ENCODE peak calls at places on chromosome 10, in nine cellular contexts. One of them, this sample, is unnamed.
A peak's percentile ranks its signal among the peaks of the same experiment; 100 is the strongest.

GRCh38 chr10:133004991-133005390 is 62.6 kb upstream of the CFAP46 start:
- DNase-seq in heart left ventricle: no peak
- DNase-seq in tibial nerve: no peak
- DNase-seq in IMR-90: no peak
- DNase-seq in HCT116: no peak
- DNase-seq in transverse colon: no peak
- DNase-seq in uterus: no peak
- DNase-seq in esophagus muscularis mucosa: no peak
- DNase-seq in ovary: no peak
- DNase-seq in this sample: no peak

GRCh38 chr10:8183241-8183704 is 128.8 kb downstream of the GATA3 start:
- DNase-seq in heart left ventricle: no peak
- DNase-seq in tibial nerve: no peak
- DNase-seq in IMR-90: no peak
- DNase-seq in HCT116: no peak
- DNase-seq in transverse colon: no peak
- DNase-seq in uterus: no peak
- DNase-seq in esophagus muscularis mucosa: no peak
- DNase-seq in ovary: no peak
- DNase-seq in this sample: no peak

GRCh38 chr10:72335394-72336258 is 19.1 kb downstream of the DNAJB12 start:
- DNase-seq in heart left ventricle: peak; percentile 83
- DNase-seq in tibial nerve: peak; percentile 76
- DNase-seq in IMR-90: no peak
- DNase-seq in HCT116: no peak
- DNase-seq in transverse colon: peak; percentile 70
- DNase-seq in uterus: peak; percentile 67
- DNase-seq in esophagus muscularis mucosa: no peak
- DNase-seq in ovary: peak; percentile 80
- DNase-seq in this sample: no peak

GRCh38 chr10:89792187-89792586 is 90.8 kb downstream of the KIF20B start:
- DNase-seq in heart left ventricle: no peak
- DNase-seq in tibial nerve: no peak
- DNase-seq in IMR-90: peak; percentile 4
- DNase-seq in HCT116: no peak
- DNase-seq in transverse colon: no peak
- DNase-seq in uterus: no peak
- DNase-seq in esophagus muscularis mucosa: no peak
- DNase-seq in ovary: no peak
- DNase-seq in this sample: no peak

GRCh38 chr10:81018898-81019890 is 481.5 kb downstream of the SH2D4B start:
- DNase-seq in heart left ventricle: no peak
- DNase-seq in tibial nerve: no peak
- DNase-seq in IMR-90: peak; percentile 19
- DNase-seq in HCT116: peak; percentile 31
- DNase-seq in transverse colon: no peak
- DNase-seq in uterus: no peak
- DNase-seq in esophagus muscularis mucosa: no peak
- DNase-seq in ovary: no peak
- DNase-seq in this sample: peak; percentile 12

GRCh38 chr10:120251821-120252220 is 205.2 kb upstream of the PLPP4 start:
- DNase-seq in heart left ventricle: no peak
- DNase-seq in tibial nerve: no peak
- DNase-seq in IMR-90: no peak
- DNase-seq in HCT116: no peak
- DNase-seq in transverse colon: no peak
- DNase-seq in uterus: no peak
- DNase-seq in esophagus muscularis mucosa: no peak
- DNase-seq in ovary: no peak
- DNase-seq in this sample: no peak

GRCh38 chr10:72692897-72693598 is 1.1 kb downstream of the MCU start:
- DNase-seq in heart left ventricle: no peak
- DNase-seq in tibial nerve: no peak
- DNase-seq in IMR-90: peak; percentile 18
- DNase-seq in HCT116: no peak
- DNase-seq in transverse colon: peak; percentile 34
- DNase-seq in uterus: peak; percentile 23
- DNase-seq in esophagus muscularis mucosa: peak; percentile 87
- DNase-seq in ovary: no peak
- DNase-seq in this sample: no peak

GRCh38 chr10:129193148-129193547 is 273.9 kb upstream of the MGMT start:
- DNase-seq in heart left ventricle: no peak
- DNase-seq in tibial nerve: no peak
- DNase-seq in IMR-90: no peak
- DNase-seq in HCT116: no peak
- DNase-seq in transverse colon: no peak
- DNase-seq in uterus: no peak
- DNase-seq in esophagus muscularis mucosa: peak; percentile 64
- DNase-seq in ovary: no peak
- DNase-seq in this sample: no peak

GRCh38 chr10:73044378-73045285 is 52.0 kb downstream of the P4HA1 start:
- DNase-seq in heart left ventricle: no peak
- DNase-seq in tibial nerve: no peak
- DNase-seq in IMR-90: peak; percentile 94
- DNase-seq in HCT116: no peak
- DNase-seq in transverse colon: no peak
- DNase-seq in uterus: no peak
- DNase-seq in esophagus muscularis mucosa: no peak
- DNase-seq in ovary: no peak
- DNase-seq in this sample: peak; percentile 9

GRCh38 chr10:75405201-75406143 is 3.9 kb upstream of the ZNF503 start:
- DNase-seq in heart left ventricle: no peak
- DNase-seq in tibial nerve: no peak
- DNase-seq in IMR-90: no peak
- DNase-seq in HCT116: no peak
- DNase-seq in transverse colon: peak; percentile 20
- DNase-seq in uterus: peak; percentile 63
- DNase-seq in esophagus muscularis mucosa: no peak
- DNase-seq in ovary: peak; percentile 73
- DNase-seq in this sample: no peak

GRCh38 chr10:59648711-59649201 is 60.9 kb downstream of the SLC16A9 start:
- DNase-seq in heart left ventricle: no peak
- DNase-seq in tibial nerve: no peak
- DNase-seq in IMR-90: no peak
- DNase-seq in HCT116: no peak
- DNase-seq in transverse colon: no peak
- DNase-seq in uterus: peak; percentile 30
- DNase-seq in esophagus muscularis mucosa: no peak
- DNase-seq in ovary: peak; percentile 28
- DNase-seq in this sample: no peak

GRCh38 chr10:122879339-122880273 is at the start of gene FAM24B:
- DNase-seq in heart left ventricle: peak; percentile 92
- DNase-seq in tibial nerve: peak; percentile 75
- DNase-seq in IMR-90: peak; percentile 98
- DNase-seq in HCT116: peak; percentile 88
- DNase-seq in transverse colon: peak; percentile 95
- DNase-seq in uterus: peak; percentile 93
- DNase-seq in esophagus muscularis mucosa: peak; percentile 96
- DNase-seq in ovary: peak; percentile 92
- DNase-seq in this sample: no peak

GRCh38 chr10:120138689-120139088 is 246.2 kb downstream of the SEC23IP start:
- DNase-seq in heart left ventricle: no peak
- DNase-seq in tibial nerve: no peak
- DNase-seq in IMR-90: no peak
- DNase-seq in HCT116: no peak
- DNase-seq in transverse colon: no peak
- DNase-seq in uterus: no peak
- DNase-seq in esophagus muscularis mucosa: no peak
- DNase-seq in ovary: no peak
- DNase-seq in this sample: no peak

DNA sequence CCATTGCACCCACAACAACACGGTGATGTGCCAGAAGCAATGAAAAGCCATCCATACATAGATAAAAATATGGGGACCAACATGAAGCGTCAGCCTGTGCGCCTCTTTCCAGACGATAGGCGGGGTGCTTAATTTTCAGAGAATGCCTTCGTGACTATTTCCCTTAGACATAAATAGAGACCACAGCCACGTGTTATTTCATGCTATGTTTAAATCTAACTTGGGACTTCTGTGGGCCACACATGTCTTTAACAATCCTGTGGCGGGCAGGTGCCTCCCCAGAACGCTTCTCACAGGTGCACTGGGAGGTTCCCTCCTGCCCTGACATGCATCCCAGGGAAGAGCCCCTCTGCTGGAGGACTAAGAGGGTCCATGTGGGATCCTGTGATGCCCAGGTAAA is 259.7 kb downstream of the ADARB2 start:
- DNase-seq in heart left ventricle: no peak
- DNase-seq in tibial nerve: no peak
- DNase-seq in IMR-90: no peak
- DNase-seq in HCT116: no peak
- DNase-seq in transverse colon: no peak
- DNase-seq in uterus: no peak
- DNase-seq in esophagus muscularis mucosa: peak; percentile 74
- DNase-seq in ovary: no peak
- DNase-seq in this sample: no peak
- TF ChIP-seq POLR2A in heart left ventricle: no peak
- TF ChIP-seq POLR2A in tibial nerve: no peak
- TF ChIP-seq POLR2A in IMR-90: no peak
- TF ChIP-seq POLR2A in HCT116: no peak
- TF ChIP-seq POLR2A in transverse colon: no peak
- TF ChIP-seq POLR2A in uterus: no peak
- TF ChIP-seq POLR2A in esophagus muscularis mucosa: no peak
- TF ChIP-seq POLR2A in ovary: no peak
- TF ChIP-seq POLR2A in this sample: no peak

GRCh38 chr10:79354141-79354540 is 6.9 kb downstream of the PPIF start:
- DNase-seq in heart left ventricle: no peak
- DNase-seq in tibial nerve: no peak
- DNase-seq in IMR-90: no peak
- DNase-seq in HCT116: no peak
- DNase-seq in transverse colon: no peak
- DNase-seq in uterus: no peak
- DNase-seq in esophagus muscularis mucosa: no peak
- DNase-seq in ovary: no peak
- DNase-seq in this sample: peak; percentile 9
- TF ChIP-seq POLR2A in heart left ventricle: no peak
- TF ChIP-seq POLR2A in tibial nerve: no peak
- TF ChIP-seq POLR2A in IMR-90: no peak
- TF ChIP-seq POLR2A in HCT116: no peak
- TF ChIP-seq POLR2A in transverse colon: no peak
- TF ChIP-seq POLR2A in uterus: no peak
- TF ChIP-seq POLR2A in esophagus muscularis mucosa: no peak
- TF ChIP-seq POLR2A in ovary: no peak
- TF ChIP-seq POLR2A in this sample: no peak

GRCh38 chr10:113680172-113681111 is 730 bp downstream of the CASP7 start:
- DNase-seq in heart left ventricle: peak; percentile 30
- DNase-seq in tibial nerve: peak; percentile 21
- DNase-seq in IMR-90: peak; percentile 73
- DNase-seq in HCT116: no peak
- DNase-seq in transverse colon: peak; percentile 67
- DNase-seq in uterus: peak; percentile 45
- DNase-seq in esophagus muscularis mucosa: no peak
- DNase-seq in ovary: peak; percentile 40
- DNase-seq in this sample: peak; percentile 34
- TF ChIP-seq POLR2A in heart left ventricle: no peak
- TF ChIP-seq POLR2A in tibial nerve: no peak
- TF ChIP-seq POLR2A in IMR-90: no peak
- TF ChIP-seq POLR2A in HCT116: no peak
- TF ChIP-seq POLR2A in transverse colon: peak; percentile 71
- TF ChIP-seq POLR2A in uterus: no peak
- TF ChIP-seq POLR2A in esophagus muscularis mucosa: no peak
- TF ChIP-seq POLR2A in ovary: peak; percentile 7
- TF ChIP-seq POLR2A in this sample: no peak

GRCh38 chr10:63237396-63237795 is 104.3 kb downstream of the NRBF2 start:
- DNase-seq in heart left ventricle: no peak
- DNase-seq in tibial nerve: no peak
- DNase-seq in IMR-90: no peak
- DNase-seq in HCT116: peak; percentile 22
- DNase-seq in transverse colon: no peak
- DNase-seq in uterus: no peak
- DNase-seq in esophagus muscularis mucosa: no peak
- DNase-seq in ovary: no peak
- DNase-seq in this sample: no peak

GRCh38 chr10:63246361-63246760 is 113.2 kb downstream of the NRBF2 start:
- DNase-seq in heart left ventricle: no peak
- DNase-seq in tibial nerve: no peak
- DNase-seq in IMR-90: peak; percentile 55
- DNase-seq in HCT116: no peak
- DNase-seq in transverse colon: no peak
- DNase-seq in uterus: no peak
- DNase-seq in esophagus muscularis mucosa: no peak
- DNase-seq in ovary: no peak
- DNase-seq in this sample: no peak

GRCh38 chr10:63236113-63236935 is 103.2 kb downstream of the NRBF2 start:
- DNase-seq in heart left ventricle: no peak
- DNase-seq in tibial nerve: no peak
- DNase-seq in IMR-90: peak; percentile 96
- DNase-seq in HCT116: peak; percentile 82
- DNase-seq in transverse colon: no peak
- DNase-seq in uterus: peak; percentile 48
- DNase-seq in esophagus muscularis mucosa: no peak
- DNase-seq in ovary: no peak
- DNase-seq in this sample: peak; percentile 40

GRCh38 chr10:63241898-63242297 is 108.8 kb downstream of the NRBF2 start:
- DNase-seq in heart left ventricle: no peak
- DNase-seq in tibial nerve: no peak
- DNase-seq in IMR-90: no peak
- DNase-seq in HCT116: no peak
- DNase-seq in transverse colon: no peak
- DNase-seq in uterus: no peak
- DNase-seq in esophagus muscularis mucosa: no peak
- DNase-seq in ovary: no peak
- DNase-seq in this sample: no peak

GRCh38 chr10:63240807-63241206 is 107.7 kb downstream of the NRBF2 start:
- DNase-seq in heart left ventricle: no peak
- DNase-seq in tibial nerve: no peak
- DNase-seq in IMR-90: no peak
- DNase-seq in HCT116: no peak
- DNase-seq in transverse colon: no peak
- DNase-seq in uterus: no peak
- DNase-seq in esophagus muscularis mucosa: no peak
- DNase-seq in ovary: no peak
- DNase-seq in this sample: no peak
- TF ChIP-seq POLR2A in heart left ventricle: no peak
- TF ChIP-seq POLR2A in tibial nerve: no peak
- TF ChIP-seq POLR2A in IMR-90: no peak
- TF ChIP-seq POLR2A in HCT116: no peak
- TF ChIP-seq POLR2A in transverse colon: no peak
- TF ChIP-seq POLR2A in uterus: no peak
- TF ChIP-seq POLR2A in esophagus muscularis mucosa: no peak
- TF ChIP-seq POLR2A in ovary: no peak
- TF ChIP-seq POLR2A in this sample: no peak

GRCh38 chr10:87872828-87873227 is 9.4 kb downstream of the PTEN start:
- DNase-seq in heart left ventricle: no peak
- DNase-seq in tibial nerve: no peak
- DNase-seq in IMR-90: no peak
- DNase-seq in HCT116: no peak
- DNase-seq in transverse colon: no peak
- DNase-seq in uterus: no peak
- DNase-seq in esophagus muscularis mucosa: no peak
- DNase-seq in ovary: no peak
- DNase-seq in this sample: no peak
- TF ChIP-seq POLR2A in heart left ventricle: no peak
- TF ChIP-seq POLR2A in tibial nerve: no peak
- TF ChIP-seq POLR2A in IMR-90: no peak
- TF ChIP-seq POLR2A in HCT116: no peak
- TF ChIP-seq POLR2A in transverse colon: no peak
- TF ChIP-seq POLR2A in uterus: no peak
- TF ChIP-seq POLR2A in esophagus muscularis mucosa: no peak
- TF ChIP-seq POLR2A in ovary: no peak
- TF ChIP-seq POLR2A in this sample: no peak

GRCh38 chr10:99430451-99431189 is at the start of gene GOT1:
- DNase-seq in heart left ventricle: peak; percentile 96
- DNase-seq in tibial nerve: peak; percentile 88
- DNase-seq in IMR-90: peak; percentile 99
- DNase-seq in HCT116: peak; percentile 100
- DNase-seq in transverse colon: peak; percentile 97
- DNase-seq in uterus: peak; percentile 97
- DNase-seq in esophagus muscularis mucosa: peak; percentile 99
- DNase-seq in ovary: peak; percentile 93
- DNase-seq in this sample: peak; percentile 93
- TF ChIP-seq POLR2A in heart left ventricle: peak; percentile 81
- TF ChIP-seq POLR2A in tibial nerve: peak; percentile 62
- TF ChIP-seq POLR2A in IMR-90: peak; percentile 94
- TF ChIP-seq POLR2A in HCT116: peak; percentile 80
- TF ChIP-seq POLR2A in transverse colon: peak; percentile 95
- TF ChIP-seq POLR2A in uterus: peak; percentile 28
- TF ChIP-seq POLR2A in esophagus muscularis mucosa: peak; percentile 83
- TF ChIP-seq POLR2A in ovary: peak; percentile 78
- TF ChIP-seq POLR2A in this sample: peak; percentile 70

This sample was measured in H54.